ENCODE peak calls at places on chromosomes 16 and 17, in eight cellular contexts. I, Y, G, L, A, B, K and S are unnamed samples.

GRCh38 chr16:11497329-11497805 is 89.4 kb downstream of the LITAF start:
- DNase-seq in K (peak), Y (peak), I (peak), B (no peak), A (peak), L (peak), G (no peak), S (peak)

GRCh38 chr16:13630292-13630850 is 289.6 kb upstream of the ERCC4 start:
- DNase-seq in G (no peak), Y (no peak), B (no peak), I (no peak), K (no peak), A (no peak), L (no peak), S (no peak)

GRCh38 chr16:19114359-19115147 is 789 bp downstream of the ITPRIPL2 start:
- DNase-seq in I (peak), Y (peak), A (no peak), B (no peak), K (peak), G (no peak), L (peak), S (no peak)

GRCh38 chr17:61594294-61594825 is 3.3 kb upstream of the NACA2 start:
- DNase-seq in Y (no peak), I (no peak), A (no peak), G (no peak), L (no peak), B (no peak), K (no peak), S (no peak)

GRCh38 chr16:27223701-27224100 is 20.4 kb downstream of the KDM8 start:
- DNase-seq in K (peak), L (no peak), B (no peak), G (no peak), A (no peak), Y (no peak), I (no peak), S (no peak)

GRCh38 chr16:8858994-8859912 is 9.6 kb downstream of the CARHSP1 start:
- DNase-seq in I (no peak), K (peak), G (no peak), A (no peak), B (no peak), Y (no peak), L (no peak), S (no peak)

GRCh38 chr16:57253410-57253927 is 8.4 kb downstream of the ARL2BP start:
- DNase-seq in I (no peak), G (no peak), B (no peak), K (peak), A (no peak), L (no peak), Y (peak), S (no peak)

GRCh38 chr16:58464047-58464915 is 35.7 kb upstream of the NDRG4 start:
- DNase-seq in L (no peak), I (no peak), G (no peak), Y (peak), A (peak), K (no peak), B (no peak), S (no peak)

GRCh38 chr16:24668481-24669001 is 60.9 kb upstream of the TNRC6A start:
- DNase-seq in L (no peak), G (no peak), Y (no peak), K (no peak), B (no peak), A (no peak), I (peak), S (peak)

GRCh38 chr17:34091975-34092374 is 163.1 kb upstream of the CCL2 start:
- DNase-seq in G (no peak), I (no peak), L (no peak), Y (no peak), B (no peak), A (no peak), K (no peak), S (no peak)

GRCh38 chr17:78991906-78992532 is 12.3 kb upstream of the LGALS3BP start:
- DNase-seq in L (no peak), G (no peak), Y (no peak), B (no peak), K (no peak), A (no peak), I (no peak), S (no peak)

GRCh38 chr16:69089091-69089912 is 16.2 kb upstream of the HAS3 start:
- DNase-seq in Y (peak), A (no peak), G (no peak), L (no peak), K (peak), B (no peak), I (no peak), S (no peak)

GRCh38 chr17:83161298-83162034 is 82.1 kb downstream of the METRNL start:
- DNase-seq in Y (no peak), A (no peak), K (no peak), L (peak), G (peak), I (peak), B (no peak), S (no peak)

GRCh38 chr17:5758651-5759050 is 174.3 kb upstream of the NLRP1 start:
- DNase-seq in K (no peak), L (no peak), A (peak), B (no peak), I (peak), G (no peak), Y (peak), S (no peak)

GRCh38 chr16:57863434-57864160 is 61.3 kb upstream of the KIFC3 start:
- DNase-seq in K (peak), G (peak), L (peak), Y (peak), B (no peak), A (peak), I (peak), S (no peak)

GRCh38 chr16:27123795-27124194 is 57.1 kb downstream of the C16orf82 start:
- DNase-seq in I (no peak), G (no peak), K (no peak), B (no peak), Y (no peak), L (no peak), A (no peak), S (no peak)

GRCh38 chr17:32876414-32877163 is at the start of gene MYO1D:
- DNase-seq in K (peak), L (peak), Y (peak), G (no peak), I (no peak), A (peak), B (peak), S (no peak)

GRCh38 chr16:84735846-84736586 is 36.2 kb downstream of the USP10 start:
- DNase-seq in B (no peak), K (peak), L (no peak), A (no peak), Y (peak), I (no peak), G (no peak), S (no peak)
- TF ChIP-seq CTCF in B (no peak), K (no peak), L (no peak), A (no peak), Y (no peak), I (no peak), G (peak), S (no peak)

DNA sequence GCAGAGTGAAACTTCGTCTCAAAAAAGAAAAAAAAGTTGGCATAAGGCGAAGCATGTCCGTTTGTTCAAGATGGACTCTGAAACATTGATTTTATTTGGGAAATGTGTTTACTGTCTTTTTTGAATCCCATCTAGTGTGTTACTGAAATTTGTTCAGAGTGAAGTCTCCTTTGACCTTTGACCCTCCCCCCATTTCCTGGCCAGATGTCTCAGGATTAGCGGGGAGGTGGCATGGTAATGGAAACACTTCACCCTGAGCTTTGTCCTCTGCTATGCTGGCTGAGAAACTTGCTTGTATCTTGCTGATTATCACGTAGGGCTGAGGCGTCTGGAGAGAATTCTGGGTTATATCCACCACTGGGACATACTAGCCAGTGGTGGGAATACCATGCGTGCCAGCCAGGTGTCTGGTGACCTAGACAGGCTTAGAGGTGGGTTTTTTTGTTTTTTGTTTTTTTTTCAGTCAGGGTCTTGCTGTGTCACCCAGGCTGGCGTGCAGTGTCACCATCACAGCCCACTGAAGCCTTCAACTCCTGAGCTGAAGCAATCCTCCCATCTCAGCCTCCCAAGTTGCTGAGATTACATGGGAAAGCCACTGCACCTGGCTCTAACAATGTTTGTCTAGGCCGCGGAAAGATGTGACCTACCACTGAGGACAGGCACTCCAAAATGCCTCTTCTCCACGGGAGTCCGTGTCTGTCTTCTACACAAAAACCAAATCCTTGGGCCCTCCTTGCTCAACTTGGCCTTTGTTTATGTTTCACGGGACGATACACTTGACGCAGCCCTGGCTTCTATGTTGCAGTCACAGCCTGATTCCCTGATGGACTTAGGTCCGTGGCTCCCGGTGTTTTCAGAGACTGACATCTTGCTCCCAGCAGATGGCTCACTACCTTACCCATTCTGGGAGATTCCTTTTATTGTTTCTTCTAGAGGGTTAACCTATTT is 6.6 kb upstream of the GALK1 start:
- DNase-seq in B (no peak), K (no peak), A (no peak), G (no peak), L (no peak), I (peak), Y (no peak), S (no peak)
- TF ChIP-seq CTCF in B (no peak), K (no peak), A (peak), G (peak), L (no peak), I (peak), Y (no peak), S (no peak)

GRCh38 chr16:64580558-64580957 is 541.3 kb downstream of the CDH11 start:
- DNase-seq in K (no peak), Y (no peak), G (no peak), A (no peak), B (no peak), I (no peak), L (no peak), S (no peak)
- TF ChIP-seq CTCF in K (no peak), Y (no peak), G (no peak), A (no peak), B (no peak), I (no peak), L (no peak), S (no peak)

GRCh38 chr16:31182391-31182790 is 2.5 kb downstream of the FUS start:
- DNase-seq in A (no peak), K (no peak), Y (no peak), I (no peak), G (no peak), L (no peak), B (no peak), S (no peak)

GRCh38 chr16:31177136-31177535 is 2.8 kb upstream of the FUS start:
- DNase-seq in K (peak), A (no peak), L (no peak), Y (no peak), B (peak), I (no peak), G (no peak), S (peak)

GRCh38 chr16:31179153-31179746 is 689 bp upstream of the FUS start:
- DNase-seq in K (no peak), A (no peak), L (no peak), Y (no peak), G (no peak), I (no peak), B (no peak), S (no peak)

GRCh38 chr16:31181102-31181830 is 1.3 kb downstream of the FUS start:
- DNase-seq in G (no peak), A (peak), B (no peak), Y (peak), L (no peak), K (peak), I (no peak), S (no peak)

GRCh38 chr16:31179747-31180458 is at the start of gene FUS:
- DNase-seq in L (peak), B (peak), Y (peak), I (peak), K (peak), G (peak), A (peak), S (no peak)
- TF ChIP-seq CTCF in L (peak), B (no peak), Y (no peak), I (no peak), K (no peak), G (no peak), A (no peak), S (no peak)

GRCh38 chr16:85421338-85422123 is 191.6 kb upstream of the GSE1 start:
- DNase-seq in B (no peak), I (no peak), A (no peak), L (peak), K (peak), Y (no peak), G (no peak), S (no peak)

GRCh38 chr16:85419503-85420408 is 193.4 kb upstream of the GSE1 start:
- DNase-seq in G (no peak), Y (no peak), L (peak), A (no peak), B (no peak), K (peak), I (no peak), S (no peak)

GRCh38 chr16:85420501-85421337 is 192.4 kb upstream of the GSE1 start:
- DNase-seq in G (no peak), A (no peak), K (peak), B (peak), L (peak), I (peak), Y (peak), S (no peak)

GRCh38 chr16:85417156-85417860 is 195.8 kb upstream of the GSE1 start:
- DNase-seq in L (peak), A (no peak), B (no peak), K (peak), Y (no peak), G (no peak), I (no peak), S (no peak)

GRCh38 chr16:85418978-85419491 is 194.1 kb upstream of the GSE1 start:
- DNase-seq in B (no peak), G (no peak), A (peak), K (peak), Y (no peak), L (peak), I (no peak), S (no peak)
- TF ChIP-seq CTCF in B (no peak), G (peak), A (peak), K (no peak), Y (no peak), L (no peak), I (no peak), S (no peak)

DNA sequence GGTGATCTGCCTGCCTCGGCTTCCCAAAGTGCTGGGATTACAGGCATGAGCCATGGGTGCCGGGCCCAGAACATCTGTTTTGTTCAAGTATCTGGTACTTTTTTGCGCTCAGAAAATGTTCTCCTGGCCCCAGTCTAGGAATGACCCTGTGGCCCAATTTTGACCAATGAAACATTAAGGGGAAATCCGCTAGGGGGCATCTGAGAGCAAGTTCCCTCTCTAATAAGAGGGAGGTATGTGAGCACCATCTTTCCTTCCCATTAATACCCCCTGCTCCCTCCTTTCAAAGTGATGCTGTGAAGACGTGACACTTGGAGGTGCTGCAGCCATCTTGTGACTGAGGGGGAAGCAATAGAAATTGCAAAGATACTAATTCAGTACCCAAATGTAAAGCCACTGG is 16.5 kb upstream of the CLEC3A start:
- DNase-seq in A (peak), Y (no peak), K (no peak), L (no peak), B (no peak), G (no peak), I (no peak), S (no peak)
- TF ChIP-seq CTCF in A (peak), Y (no peak), K (no peak), L (no peak), B (no peak), G (peak), I (peak), S (no peak)

DNA sequence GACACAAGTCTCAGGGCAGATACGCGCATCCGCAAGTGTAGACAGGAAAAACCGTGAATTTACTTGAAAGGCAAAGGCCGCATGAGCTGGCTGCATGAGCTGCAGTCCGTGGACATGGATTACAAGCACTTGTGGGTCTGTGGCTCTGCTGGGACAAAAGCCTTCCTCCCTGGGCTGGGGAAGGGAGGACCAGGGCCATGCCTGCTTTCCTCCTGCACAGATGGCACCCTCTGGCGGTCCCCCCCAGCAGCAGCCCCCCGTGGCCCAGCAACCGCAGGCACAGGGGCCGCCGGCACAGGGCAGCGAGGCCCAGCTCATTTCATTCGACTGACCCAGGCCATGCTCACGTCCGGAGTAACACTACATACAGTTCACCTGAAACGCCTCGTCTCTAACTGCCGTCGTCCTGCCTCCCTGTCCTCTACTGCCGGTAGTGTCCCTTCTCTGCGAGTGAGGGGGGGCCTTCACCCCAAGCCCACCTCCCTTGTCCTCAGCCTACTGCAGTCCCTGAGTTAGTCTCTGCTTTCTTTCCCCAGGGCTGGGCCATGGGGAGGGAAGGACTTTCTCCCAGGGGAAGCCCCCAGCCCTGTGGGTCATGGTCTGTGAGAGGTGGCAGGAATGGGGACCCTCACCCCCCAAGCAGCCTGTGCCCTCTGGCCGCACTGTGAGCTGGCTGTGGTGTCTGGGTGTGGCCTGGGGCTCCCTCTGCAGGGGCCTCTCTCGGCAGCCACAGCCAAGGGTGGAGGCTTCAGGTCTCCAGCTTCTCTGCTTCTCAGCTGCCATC is 1.7 kb upstream of the MRPL12 start:
- DNase-seq in G (no peak), I (no peak), A (no peak), Y (no peak), L (no peak), B (no peak), K (no peak), S (no peak)
- TF ChIP-seq CTCF in G (peak), I (no peak), A (peak), Y (no peak), L (no peak), B (no peak), K (no peak), S (no peak)

GRCh38 chr17:73713136-73713535 is 68.9 kb upstream of the SDK2 start:
- DNase-seq in K (no peak), B (no peak), G (no peak), I (no peak), Y (no peak), L (no peak), A (peak), S (no peak)
- TF ChIP-seq CTCF in K (no peak), B (no peak), G (no peak), I (no peak), Y (no peak), L (no peak), A (peak), S (no peak)

GRCh38 chr17:53150101-53150698 is 672.5 kb upstream of the KIF2B start:
- DNase-seq in Y (no peak), I (no peak), A (peak), L (no peak), K (no peak), B (no peak), G (no peak), S (no peak)
- TF ChIP-seq CTCF in Y (no peak), I (no peak), A (peak), L (no peak), K (no peak), B (no peak), G (no peak), S (peak)